ENCODE peak calls at places on chromosomes 13 and 19, in seven cellular contexts. P is left lung, G is pancreas, F is endodermal cell, Z is astrocyte, D is IMR-90, W is HAP-1. J is an unnamed sample. For H3K27me3 and H3K36me3, the result is how much of the 10 kb centered on the place peaks cover.

GRCh38 chr13:114070098-114070799 is 62.2 kb downstream of the RASA3 start:
- DNase-seq in P (peak), W (peak), F (no peak), D (no peak), Z (no peak), G (no peak), J (no peak)

GRCh38 chr13:114025432-114026127 is 51.7 kb upstream of the C13orf46 start:
- DNase-seq in W (no peak), D (peak), Z (peak), P (peak), F (no peak), G (no peak), J (no peak)

GRCh38 chr19:50639121-50640112 is at the start of gene SYT3:
- DNase-seq in P (no peak), Z (no peak), F (peak), W (peak), D (peak), G (peak), J (no peak)

GRCh38 chr13:33140161-33140560 is 123.9 kb downstream of the KL start:
- DNase-seq in D (peak), P (no peak), Z (no peak), W (no peak), G (no peak), F (no peak), J (no peak)

GRCh38 chr13:60931858-60932546 is 483.6 kb downstream of the PCDH20 start:
- DNase-seq in D (no peak), Z (peak), P (no peak), G (no peak), W (no peak), F (no peak), J (no peak)

GRCh38 chr19:48480151-48480475 is 10.9 kb downstream of the CYTH2 start:
- DNase-seq in W (no peak), Z (no peak), D (no peak), F (no peak), P (no peak), G (peak), J (no peak)

GRCh38 chr19:4980838-4981680 is 12.1 kb downstream of the KDM4B start:
- DNase-seq in W (peak), P (no peak), G (no peak), Z (no peak), D (no peak), F (peak), J (no peak)

GRCh38 chr13:36973621-36974268 is 25.4 kb downstream of the ALG5 start:
- DNase-seq in P (no peak), W (no peak), D (no peak), G (no peak), F (no peak), Z (no peak), J (no peak)

GRCh38 chr13:34201050-34201913 is 383.3 kb downstream of the RFC3 start:
- DNase-seq in G (no peak), F (no peak), D (peak), W (no peak), P (no peak), Z (peak), J (peak)

GRCh38 chr13:50910483-50910805 is 853 bp downstream of the RNASEH2B start:
- DNase-seq in P (no peak), G (peak), F (peak), Z (peak), W (peak), D (peak), J (no peak)

GRCh38 chr13:73251866-73252265 is 193.1 kb downstream of the KLF5 start:
- DNase-seq in Z (peak), P (no peak), F (no peak), W (no peak), G (no peak), D (no peak), J (no peak)

GRCh38 chr19:3350014-3350663 is 16.2 kb upstream of the NFIC start:
- DNase-seq in Z (no peak), G (peak), W (no peak), F (no peak), P (no peak), D (peak), J (no peak)

GRCh38 chr13:111327701-111328100 is 7.3 kb downstream of the TEX29 start:
- DNase-seq in G (no peak), W (no peak), Z (no peak), P (peak), F (no peak), D (no peak), J (no peak)

GRCh38 chr13:90246005-90246404 is 1101.5 kb upstream of the MIR17HG start:
- DNase-seq in W (no peak), F (no peak), P (no peak), Z (no peak), D (no peak), G (no peak), J (no peak)

GRCh38 chr19:29576761-29577661 is 29.1 kb upstream of the POP4 start:
- DNase-seq in Z (peak), W (no peak), D (peak), P (no peak), G (no peak), F (no peak), J (no peak)

GRCh38 chr13:93003531-93003930 is 223.1 kb upstream of the GPC6 start:
- DNase-seq in G (no peak), Z (no peak), F (no peak), D (no peak), P (no peak), W (no peak), J (no peak)

GRCh38 chr13:72643339-72643989 is 84.0 kb downstream of the MZT1 start:
- DNase-seq in P (no peak), D (peak), G (no peak), W (peak), F (peak), Z (peak), J (no peak)

GRCh38 chr13:48410199-48410598 is 2.7 kb downstream of the LPAR6 start:
- DNase-seq in P (no peak), D (no peak), W (no peak), F (no peak), G (no peak), Z (no peak), J (no peak)

GRCh38 chr19:17035842-17036424 is 9.3 kb upstream of the CPAMD8 start:
- DNase-seq in G (no peak), D (no peak), P (peak), W (peak), F (no peak), Z (no peak), J (no peak)

GRCh38 chr13:79423801-79424642 is 18.0 kb upstream of the RBM26 start:
- DNase-seq in W (no peak), G (no peak), D (peak), Z (peak), F (no peak), P (no peak), J (no peak)

GRCh38 chr19:40718774-40719391 is 2.0 kb downstream of the ITPKC start:
- DNase-seq in F (peak), Z (peak), P (peak), W (peak), G (peak), D (peak), J (no peak)

GRCh38 chr13:74573654-74574053 is 439.4 kb upstream of the KLF12 start:
- DNase-seq in D (no peak), W (peak), G (no peak), P (no peak), F (peak), Z (no peak), J (no peak)

GRCh38 chr13:98677398-98677797 is 75.1 kb downstream of the SLC15A1 start:
- DNase-seq in W (peak), F (no peak), D (peak), G (no peak), Z (peak), P (no peak), J (no peak)

GRCh38 chr19:52095172-52096014 is at the start of gene ZNF841:
- DNase-seq in Z (peak), G (peak), D (peak), F (peak), P (peak), W (peak), J (peak)

GRCh38 chr13:43815204-43815603 is 28.4 kb upstream of the ENOX1 start:
- DNase-seq in D (peak), Z (peak), P (no peak), F (no peak), W (peak), G (no peak), J (no peak)

GRCh38 chr19:8050274-8051096 is 2.1 kb upstream of the CCL25 start:
- DNase-seq in G (peak), P (peak), W (peak), F (peak), D (peak), Z (peak), J (peak)

GRCh38 chr19:55460670-55461258 is 678 bp downstream of the ISOC2 start:
- DNase-seq in D (peak), Z (peak), F (peak), W (peak), G (peak), P (no peak), J (peak)

GRCh38 chr13:23086951-23087350 is 93.8 kb upstream of the SGCG start:
- DNase-seq in F (no peak), G (no peak), W (peak), P (no peak), Z (no peak), D (no peak), J (no peak)

GRCh38 chr19:45442927-45443461 is 19.3 kb upstream of the ERCC1 start:
- DNase-seq in D (peak), G (peak), Z (peak), W (peak), P (peak), F (peak), J (no peak)

GRCh38 chr19:12194827-12195500 is 32.1 kb downstream of the ZNF136 start:
- DNase-seq in F (no peak), Z (peak), P (peak), D (peak), G (peak), W (no peak), J (no peak)

GRCh38 chr13:33372251-33372919 is 86.8 kb upstream of the STARD13 start:
- DNase-seq in P (no peak), G (no peak), D (peak), W (no peak), F (no peak), Z (no peak), J (no peak)

GRCh38 chr13:51797664-51798488 is 6.1 kb downstream of the DHRS12 start:
- DNase-seq in F (peak), D (peak), G (peak), P (no peak), Z (peak), W (peak), J (no peak)

DNA sequence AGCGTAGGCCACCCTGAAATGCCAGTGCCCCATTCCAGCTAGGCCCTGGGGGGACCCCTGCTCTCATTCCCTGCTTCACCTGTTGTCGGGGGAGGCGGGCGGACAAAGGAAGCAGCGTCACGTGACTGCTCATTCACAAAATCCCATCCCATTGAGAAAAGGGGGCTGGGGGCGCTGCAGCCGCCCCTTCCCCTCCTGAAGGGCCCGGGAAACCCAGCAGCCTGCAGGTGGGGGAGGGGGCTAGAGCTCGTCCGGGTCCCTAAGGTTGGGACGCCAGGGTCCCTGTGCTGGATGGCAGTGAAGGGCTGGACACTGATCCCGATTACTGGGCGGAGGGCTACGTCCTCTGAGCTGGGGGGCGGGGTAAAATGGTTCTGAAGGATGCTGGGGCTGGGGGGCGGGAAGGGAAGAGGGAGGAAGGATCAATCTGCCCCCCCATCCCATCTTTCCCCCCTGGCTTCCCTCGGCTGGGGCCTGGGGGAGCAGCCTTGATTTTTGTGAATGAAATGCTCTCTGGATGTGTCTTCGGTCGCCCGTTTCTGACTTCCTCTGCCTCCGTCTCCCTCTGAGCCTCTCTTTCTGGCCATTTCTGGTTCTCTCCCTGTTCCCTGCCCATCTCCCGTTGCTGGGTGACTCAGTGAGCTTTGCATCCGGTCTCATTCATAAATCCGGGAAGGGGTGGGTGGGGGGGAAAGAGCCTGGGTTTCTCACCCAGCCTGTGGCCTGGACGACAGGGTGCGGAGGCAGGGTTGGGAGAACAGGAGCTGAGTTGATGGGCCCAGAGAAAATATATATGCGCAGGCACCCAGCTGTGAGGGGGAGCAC is 816 bp downstream of the SPRED3 start:
- DNase-seq in G (no peak), W (peak), P (no peak), F (peak), D (peak), Z (peak), J (no peak)
- H3K27me3 ChIP-seq in G (under half), W (under half), P (half or more), F (under half), D (under half), Z (under half), J (under half)

GRCh38 chr13:69948016-69948415 is 159.6 kb upstream of the ATXN8OS start:
- DNase-seq in D (no peak), F (no peak), Z (no peak), W (no peak), P (no peak), G (no peak), J (no peak)
- H3K4me3 ChIP-seq in D (no peak), F (no peak), Z (no peak), W (no peak), P (no peak), G (no peak), J (no peak)

GRCh38 chr19:34387446-34387810 is 16.8 kb upstream of the PDCD2L start:
- DNase-seq in Z (no peak), P (no peak), G (no peak), F (no peak), D (no peak), W (no peak), J (no peak)
- H3K36me3 ChIP-seq in Z (under half), P (half or more), G (under half), F (half or more), D (half or more), W (half or more), J (half or more)

GRCh38 chr13:112968380-112968909 is 569 bp upstream of the MCF2L start:
- DNase-seq in G (peak), D (no peak), W (peak), Z (no peak), F (peak), P (peak), J (no peak)
- H3K27me3 ChIP-seq in G (under half), D (half or more), W (under half), Z (under half), F (under half), P (under half), J (under half)

GRCh38 chr13:96011291-96011875 is 41.8 kb downstream of the UGGT2 start:
- DNase-seq in F (no peak), D (peak), G (no peak), Z (peak), W (no peak), P (no peak), J (no peak)
- H3K4me3 ChIP-seq in F (no peak), D (no peak), G (no peak), Z (no peak), W (no peak), P (no peak), J (no peak)

DNA sequence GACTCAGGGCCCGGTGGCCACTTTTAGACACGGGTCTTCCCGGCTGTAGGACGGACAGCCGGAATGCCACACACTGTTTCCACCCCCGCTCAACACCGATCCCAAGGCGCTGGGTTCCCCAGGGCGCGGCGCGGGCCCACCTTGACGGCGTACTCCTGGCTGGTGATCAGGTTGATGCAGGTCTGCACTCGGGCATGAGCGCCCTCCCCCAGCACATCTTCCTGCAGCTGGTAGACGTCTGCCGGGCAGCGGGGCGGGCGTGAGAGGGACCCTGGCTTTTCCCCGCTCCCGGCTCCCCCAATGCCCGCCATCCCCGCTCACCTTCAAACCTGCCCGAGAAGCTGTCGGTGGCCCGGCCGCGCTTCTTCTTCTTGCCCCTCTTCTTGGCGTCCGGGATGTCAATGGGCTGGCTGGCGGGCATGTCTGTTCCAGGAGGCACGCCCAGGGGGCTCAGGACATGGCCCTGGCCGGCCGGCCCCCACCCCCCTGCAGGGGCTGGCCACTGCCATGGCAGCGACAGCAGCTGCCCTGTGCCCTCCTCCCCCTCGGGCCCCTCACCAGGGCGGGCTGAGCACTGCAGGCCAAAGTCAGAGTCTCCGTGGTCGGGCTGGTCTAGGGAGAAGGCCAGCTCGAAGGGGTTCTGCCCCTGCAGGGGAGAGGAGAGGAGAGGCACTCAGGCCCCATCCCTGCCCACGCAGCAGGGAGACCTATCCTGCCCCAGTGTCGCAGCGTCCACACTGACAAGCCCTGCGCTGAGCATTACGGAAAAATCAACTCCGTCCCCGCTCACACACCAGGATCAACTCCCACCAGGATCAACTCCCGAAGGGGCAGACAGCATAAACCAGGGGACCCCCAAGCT is 4.8 kb downstream of the MKNK2 start:
- DNase-seq in Z (no peak), W (no peak), D (no peak), P (peak), F (no peak), G (no peak), J (no peak)
- H3K36me3 ChIP-seq in Z (under half), W (under half), D (under half), P (half or more), F (under half), G (under half), J (under half)